ENCODE peak calls at places on chromosome 16, in nine cellular contexts. One of them, this sample, is unnamed.

GRCh38 chr16:84746875-84747274 is 47.1 kb downstream of the USP10 start:
- DNase-seq in naive thymus-derived CD4-positive, alpha-beta T cell: no peak
- DNase-seq in heart left ventricle: no peak
- DNase-seq in left ventricle myocardium inferior: no peak
- DNase-seq in mucosa of descending colon: no peak
- DNase-seq in prostate gland: no peak
- DNase-seq in endodermal cell: no peak
- DNase-seq in uterus: no peak
- DNase-seq in SK-N-SH: no peak
- DNase-seq in this sample: no peak

GRCh38 chr16:21190599-21190998 is 20.8 kb downstream of the ZP2 start:
- DNase-seq in prostate gland: no peak
- DNase-seq in uterus: no peak
- DNase-seq in SK-N-SH: peak; percentile 36
- DNase-seq in naive thymus-derived CD4-positive, alpha-beta T cell: no peak
- DNase-seq in left ventricle myocardium inferior: no peak
- DNase-seq in endodermal cell: no peak
- DNase-seq in heart left ventricle: no peak
- DNase-seq in mucosa of descending colon: no peak
- DNase-seq in this sample: peak; percentile 18

GRCh38 chr16:85215478-85216120 is 103.3 kb upstream of the CIBAR2 start:
- DNase-seq in endodermal cell: no peak
- DNase-seq in heart left ventricle: no peak
- DNase-seq in naive thymus-derived CD4-positive, alpha-beta T cell: no peak
- DNase-seq in prostate gland: no peak
- DNase-seq in left ventricle myocardium inferior: no peak
- DNase-seq in mucosa of descending colon: no peak
- DNase-seq in SK-N-SH: no peak
- DNase-seq in uterus: no peak
- DNase-seq in this sample: no peak

GRCh38 chr16:23424292-23424958 is 28.6 kb downstream of the COG7 start:
- DNase-seq in mucosa of descending colon: peak; percentile 83
- DNase-seq in uterus: no peak
- DNase-seq in SK-N-SH: no peak
- DNase-seq in naive thymus-derived CD4-positive, alpha-beta T cell: no peak
- DNase-seq in heart left ventricle: no peak
- DNase-seq in left ventricle myocardium inferior: no peak
- DNase-seq in endodermal cell: no peak
- DNase-seq in prostate gland: peak; percentile 95
- DNase-seq in this sample: no peak

GRCh38 chr16:4852221-4852872 is 5.1 kb downstream of the UBN1 start:
- DNase-seq in endodermal cell: no peak
- DNase-seq in left ventricle myocardium inferior: no peak
- DNase-seq in prostate gland: no peak
- DNase-seq in heart left ventricle: no peak
- DNase-seq in naive thymus-derived CD4-positive, alpha-beta T cell: no peak
- DNase-seq in mucosa of descending colon: peak; percentile 37
- DNase-seq in uterus: no peak
- DNase-seq in SK-N-SH: no peak
- DNase-seq in this sample: no peak

GRCh38 chr16:74271879-74272278 is 24.7 kb upstream of the PSMD7 start:
- DNase-seq in endodermal cell: no peak
- DNase-seq in naive thymus-derived CD4-positive, alpha-beta T cell: no peak
- DNase-seq in uterus: no peak
- DNase-seq in heart left ventricle: no peak
- DNase-seq in mucosa of descending colon: no peak
- DNase-seq in left ventricle myocardium inferior: no peak
- DNase-seq in SK-N-SH: no peak
- DNase-seq in prostate gland: no peak
- DNase-seq in this sample: no peak

GRCh38 chr16:80824623-80825364 is 20.4 kb upstream of the CDYL2 start:
- DNase-seq in uterus: no peak
- DNase-seq in heart left ventricle: no peak
- DNase-seq in left ventricle myocardium inferior: no peak
- DNase-seq in SK-N-SH: peak; percentile 38
- DNase-seq in endodermal cell: peak; percentile 65
- DNase-seq in mucosa of descending colon: peak; percentile 76
- DNase-seq in naive thymus-derived CD4-positive, alpha-beta T cell: peak; percentile 33
- DNase-seq in prostate gland: peak; percentile 53
- DNase-seq in this sample: peak; percentile 54

GRCh38 chr16:10575506-10576130 is 4.8 kb downstream of the EMP2 start:
- DNase-seq in mucosa of descending colon: no peak
- DNase-seq in heart left ventricle: no peak
- DNase-seq in left ventricle myocardium inferior: no peak
- DNase-seq in uterus: no peak
- DNase-seq in endodermal cell: no peak
- DNase-seq in SK-N-SH: no peak
- DNase-seq in naive thymus-derived CD4-positive, alpha-beta T cell: no peak
- DNase-seq in prostate gland: no peak
- DNase-seq in this sample: no peak

GRCh38 chr16:84115919-84116719 is 623 bp downstream of the MBTPS1 start:
- DNase-seq in uterus: no peak
- DNase-seq in heart left ventricle: no peak
- DNase-seq in left ventricle myocardium inferior: no peak
- DNase-seq in mucosa of descending colon: peak; percentile 71
- DNase-seq in prostate gland: peak; percentile 41
- DNase-seq in naive thymus-derived CD4-positive, alpha-beta T cell: peak; percentile 76
- DNase-seq in endodermal cell: no peak
- DNase-seq in SK-N-SH: no peak
- DNase-seq in this sample: no peak

GRCh38 chr16:75927824-75928223 is 201.5 kb upstream of the CPHXL start:
- DNase-seq in prostate gland: no peak
- DNase-seq in uterus: no peak
- DNase-seq in SK-N-SH: no peak
- DNase-seq in heart left ventricle: no peak
- DNase-seq in endodermal cell: no peak
- DNase-seq in naive thymus-derived CD4-positive, alpha-beta T cell: no peak
- DNase-seq in left ventricle myocardium inferior: no peak
- DNase-seq in mucosa of descending colon: no peak
- DNase-seq in this sample: no peak

GRCh38 chr16:26214694-26215093 is 522.9 kb downstream of the HS3ST4 start:
- DNase-seq in mucosa of descending colon: no peak
- DNase-seq in prostate gland: no peak
- DNase-seq in heart left ventricle: no peak
- DNase-seq in uterus: no peak
- DNase-seq in SK-N-SH: no peak
- DNase-seq in left ventricle myocardium inferior: no peak
- DNase-seq in naive thymus-derived CD4-positive, alpha-beta T cell: no peak
- DNase-seq in endodermal cell: no peak
- DNase-seq in this sample: no peak

GRCh38 chr16:50573947-50574751 is 26.0 kb downstream of the NKD1 start:
- DNase-seq in SK-N-SH: no peak
- DNase-seq in uterus: peak; percentile 56
- DNase-seq in prostate gland: no peak
- DNase-seq in left ventricle myocardium inferior: no peak
- DNase-seq in endodermal cell: no peak
- DNase-seq in naive thymus-derived CD4-positive, alpha-beta T cell: no peak
- DNase-seq in heart left ventricle: no peak
- DNase-seq in mucosa of descending colon: no peak
- DNase-seq in this sample: no peak

GRCh38 chr16:10090816-10091215 is 91.4 kb downstream of the GRIN2A start:
- DNase-seq in heart left ventricle: no peak
- DNase-seq in naive thymus-derived CD4-positive, alpha-beta T cell: no peak
- DNase-seq in prostate gland: no peak
- DNase-seq in endodermal cell: no peak
- DNase-seq in left ventricle myocardium inferior: no peak
- DNase-seq in mucosa of descending colon: no peak
- DNase-seq in SK-N-SH: no peak
- DNase-seq in uterus: no peak
- DNase-seq in this sample: no peak

GRCh38 chr16:27355610-27356009 is 41.8 kb downstream of the IL4R start:
- DNase-seq in endodermal cell: peak; percentile 91
- DNase-seq in naive thymus-derived CD4-positive, alpha-beta T cell: peak; percentile 34
- DNase-seq in SK-N-SH: no peak
- DNase-seq in mucosa of descending colon: peak; percentile 53
- DNase-seq in left ventricle myocardium inferior: peak; percentile 43
- DNase-seq in heart left ventricle: peak; percentile 51
- DNase-seq in uterus: peak; percentile 41
- DNase-seq in prostate gland: no peak
- DNase-seq in this sample: peak; percentile 71

GRCh38 chr16:56460101-56460500 is 8.7 kb downstream of the OGFOD1 start:
- DNase-seq in heart left ventricle: no peak
- DNase-seq in uterus: no peak
- DNase-seq in naive thymus-derived CD4-positive, alpha-beta T cell: no peak
- DNase-seq in SK-N-SH: no peak
- DNase-seq in mucosa of descending colon: no peak
- DNase-seq in prostate gland: no peak
- DNase-seq in endodermal cell: no peak
- DNase-seq in left ventricle myocardium inferior: no peak
- DNase-seq in this sample: no peak

GRCh38 chr16:50273888-50274770 is 7.8 kb downstream of the ADCY7 start:
- DNase-seq in endodermal cell: no peak
- DNase-seq in left ventricle myocardium inferior: no peak
- DNase-seq in mucosa of descending colon: no peak
- DNase-seq in SK-N-SH: no peak
- DNase-seq in naive thymus-derived CD4-positive, alpha-beta T cell: peak; percentile 68
- DNase-seq in prostate gland: no peak
- DNase-seq in uterus: no peak
- DNase-seq in heart left ventricle: no peak
- DNase-seq in this sample: no peak

GRCh38 chr16:28585674-28586073 is 11.2 kb downstream of the SULT1A2 start:
- DNase-seq in uterus: no peak
- DNase-seq in endodermal cell: no peak
- DNase-seq in prostate gland: no peak
- DNase-seq in left ventricle myocardium inferior: no peak
- DNase-seq in naive thymus-derived CD4-positive, alpha-beta T cell: no peak
- DNase-seq in SK-N-SH: no peak
- DNase-seq in mucosa of descending colon: peak; percentile 67
- DNase-seq in heart left ventricle: no peak
- DNase-seq in this sample: no peak

GRCh38 chr16:14344945-14345344 is 273.8 kb downstream of the MRTFB start:
- DNase-seq in left ventricle myocardium inferior: no peak
- DNase-seq in heart left ventricle: no peak
- DNase-seq in naive thymus-derived CD4-positive, alpha-beta T cell: no peak
- DNase-seq in mucosa of descending colon: no peak
- DNase-seq in endodermal cell: no peak
- DNase-seq in SK-N-SH: no peak
- DNase-seq in uterus: no peak
- DNase-seq in prostate gland: no peak
- DNase-seq in this sample: no peak
- H3K4me1 ChIP-seq in left ventricle myocardium inferior: peaks cover 11% of the 10 kb centered on the region
- H3K4me1 ChIP-seq in heart left ventricle: no peaks in the 10 kb centered on the region
- H3K4me1 ChIP-seq in naive thymus-derived CD4-positive, alpha-beta T cell: no peaks in the 10 kb centered on the region
- H3K4me1 ChIP-seq in mucosa of descending colon: no peaks in the 10 kb centered on the region
- H3K4me1 ChIP-seq in endodermal cell: no peaks in the 10 kb centered on the region
- H3K4me1 ChIP-seq in SK-N-SH: no peaks in the 10 kb centered on the region
- H3K4me1 ChIP-seq in uterus: no peaks in the 10 kb centered on the region
- H3K4me1 ChIP-seq in prostate gland: peaks cover 2% of the 10 kb centered on the region
- H3K4me1 ChIP-seq in this sample: no peaks in the 10 kb centered on the region

GRCh38 chr16:1314399-1315068 is 5.1 kb downstream of the UBE2I start:
- DNase-seq in prostate gland: no peak
- DNase-seq in SK-N-SH: no peak
- DNase-seq in naive thymus-derived CD4-positive, alpha-beta T cell: no peak
- DNase-seq in mucosa of descending colon: no peak
- DNase-seq in uterus: no peak
- DNase-seq in endodermal cell: no peak
- DNase-seq in heart left ventricle: no peak
- DNase-seq in left ventricle myocardium inferior: no peak
- DNase-seq in this sample: no peak

GRCh38 chr16:1315081-1316032 is 5.9 kb downstream of the UBE2I start:
- DNase-seq in mucosa of descending colon: no peak
- DNase-seq in heart left ventricle: no peak
- DNase-seq in SK-N-SH: no peak
- DNase-seq in naive thymus-derived CD4-positive, alpha-beta T cell: no peak
- DNase-seq in endodermal cell: no peak
- DNase-seq in left ventricle myocardium inferior: no peak
- DNase-seq in uterus: no peak
- DNase-seq in prostate gland: no peak
- DNase-seq in this sample: no peak

GRCh38 chr16:1312459-1312801 is 3.0 kb downstream of the UBE2I start:
- DNase-seq in endodermal cell: no peak
- DNase-seq in prostate gland: no peak
- DNase-seq in left ventricle myocardium inferior: no peak
- DNase-seq in naive thymus-derived CD4-positive, alpha-beta T cell: no peak
- DNase-seq in SK-N-SH: no peak
- DNase-seq in uterus: no peak
- DNase-seq in mucosa of descending colon: no peak
- DNase-seq in heart left ventricle: no peak
- DNase-seq in this sample: no peak

GRCh38 chr16:1312903-1313302 is 3.5 kb downstream of the UBE2I start:
- DNase-seq in mucosa of descending colon: no peak
- DNase-seq in prostate gland: no peak
- DNase-seq in heart left ventricle: no peak
- DNase-seq in endodermal cell: no peak
- DNase-seq in naive thymus-derived CD4-positive, alpha-beta T cell: no peak
- DNase-seq in uterus: no peak
- DNase-seq in SK-N-SH: no peak
- DNase-seq in left ventricle myocardium inferior: no peak
- DNase-seq in this sample: no peak

GRCh38 chr16:1313721-1314120 is 4.3 kb downstream of the UBE2I start:
- DNase-seq in naive thymus-derived CD4-positive, alpha-beta T cell: no peak
- DNase-seq in endodermal cell: no peak
- DNase-seq in heart left ventricle: no peak
- DNase-seq in prostate gland: no peak
- DNase-seq in left ventricle myocardium inferior: no peak
- DNase-seq in uterus: no peak
- DNase-seq in SK-N-SH: no peak
- DNase-seq in mucosa of descending colon: no peak
- DNase-seq in this sample: no peak
- H3K36me3 ChIP-seq in naive thymus-derived CD4-positive, alpha-beta T cell: peaks cover 69% of the 10 kb centered on the region
- H3K36me3 ChIP-seq in endodermal cell: peaks cover 56% of the 10 kb centered on the region
- H3K36me3 ChIP-seq in heart left ventricle: peaks cover 50% of the 10 kb centered on the region
- H3K36me3 ChIP-seq in prostate gland: peaks cover 25% of the 10 kb centered on the region
- H3K36me3 ChIP-seq in left ventricle myocardium inferior: peaks cover 52% of the 10 kb centered on the region
- H3K36me3 ChIP-seq in uterus: no peaks in the 10 kb centered on the region
- H3K36me3 ChIP-seq in SK-N-SH: peaks cover 21% of the 10 kb centered on the region
- H3K36me3 ChIP-seq in mucosa of descending colon: peaks cover 31% of the 10 kb centered on the region
- H3K36me3 ChIP-seq in this sample: peaks cover 69% of the 10 kb centered on the region

DNA sequence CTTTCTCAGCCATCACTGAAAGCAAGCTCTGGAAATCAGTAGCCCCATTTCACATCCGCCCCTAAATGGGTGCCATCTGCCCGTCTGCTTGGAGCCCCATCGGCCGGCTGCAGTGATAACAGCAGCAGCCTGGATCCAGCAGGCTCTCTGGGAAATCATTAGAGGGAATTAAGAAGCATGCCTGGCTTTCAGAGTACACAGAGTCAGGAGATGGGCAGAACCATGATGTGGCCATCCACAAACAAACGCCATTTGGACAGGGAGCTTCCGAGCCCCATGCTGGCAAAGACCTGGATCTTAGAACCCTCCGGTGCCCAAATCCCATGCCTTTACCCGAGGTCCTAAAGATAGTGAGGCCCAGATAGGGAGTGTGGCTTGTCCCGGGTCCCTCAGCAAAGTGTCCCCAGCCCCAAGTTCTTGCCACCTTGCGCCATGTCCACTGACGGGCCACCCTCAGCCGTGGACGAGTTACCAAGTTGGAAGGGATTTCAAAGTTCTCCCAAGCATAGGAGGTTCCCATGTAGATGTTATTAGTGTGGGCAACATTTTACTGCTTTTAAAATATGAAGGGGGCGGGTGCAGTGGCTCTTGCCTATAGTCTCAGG is 1.0 kb upstream of the LITAF start:
- DNase-seq in mucosa of descending colon: no peak
- DNase-seq in endodermal cell: no peak
- DNase-seq in prostate gland: no peak
- DNase-seq in SK-N-SH: peak; percentile 84
- DNase-seq in uterus: no peak
- DNase-seq in heart left ventricle: no peak
- DNase-seq in left ventricle myocardium inferior: peak; percentile 11
- DNase-seq in naive thymus-derived CD4-positive, alpha-beta T cell: no peak
- DNase-seq in this sample: no peak
- H3K4me3 ChIP-seq in mucosa of descending colon: no peak overlapping the region
- H3K4me3 ChIP-seq in endodermal cell: peak overlapping the region; percentile 73
- H3K4me3 ChIP-seq in prostate gland: peak overlapping the region; percentile 97
- H3K4me3 ChIP-seq in SK-N-SH: peak overlapping the region; percentile 93
- H3K4me3 ChIP-seq in uterus: peak overlapping the region; percentile 90
- H3K4me3 ChIP-seq in heart left ventricle: peak overlapping the region; percentile 98
- H3K4me3 ChIP-seq in left ventricle myocardium inferior: peak overlapping the region; percentile 73
- H3K4me3 ChIP-seq in naive thymus-derived CD4-positive, alpha-beta T cell: peak overlapping the region; percentile 88
- H3K4me3 ChIP-seq in this sample: peak overlapping the region; percentile 59

GRCh38 chr16:54589326-54589725 is 302.7 kb upstream of the IRX3 start:
- DNase-seq in uterus: no peak
- DNase-seq in left ventricle myocardium inferior: no peak
- DNase-seq in heart left ventricle: no peak
- DNase-seq in naive thymus-derived CD4-positive, alpha-beta T cell: no peak
- DNase-seq in mucosa of descending colon: no peak
- DNase-seq in SK-N-SH: no peak
- DNase-seq in prostate gland: no peak
- DNase-seq in endodermal cell: peak; percentile 42
- DNase-seq in this sample: no peak
- H3K4me1 ChIP-seq in uterus: no peaks in the 10 kb centered on the region
- H3K4me1 ChIP-seq in left ventricle myocardium inferior: peaks cover 9% of the 10 kb centered on the region
- H3K4me1 ChIP-seq in heart left ventricle: no peaks in the 10 kb centered on the region
- H3K4me1 ChIP-seq in naive thymus-derived CD4-positive, alpha-beta T cell: no peaks in the 10 kb centered on the region
- H3K4me1 ChIP-seq in mucosa of descending colon: no peaks in the 10 kb centered on the region
- H3K4me1 ChIP-seq in SK-N-SH: no peaks in the 10 kb centered on the region
- H3K4me1 ChIP-seq in prostate gland: no peaks in the 10 kb centered on the region
- H3K4me1 ChIP-seq in endodermal cell: peaks cover 17% of the 10 kb centered on the region
- H3K4me1 ChIP-seq in this sample: no peaks in the 10 kb centered on the region

This sample was measured in A673.